ENCODE peak calls at places on chromosomes 1 and 21, in six cellular contexts. J, O, N, L, Z and S are unnamed samples.

GRCh38 chr1:184910596-184910995 is 63.7 kb downstream of the NIBAN1 start:
- DNase-seq in Z (no peak), N (no peak), L (peak; percentile 76), J (peak; percentile 5), O (no peak), S (peak; percentile 86)

GRCh38 chr1:35807614-35808375 is at the start of gene AGO4:
- DNase-seq in L (peak; percentile 36), O (peak; percentile 48), J (peak; percentile 54), N (peak; percentile 53), Z (no peak), S (peak; percentile 26)

GRCh38 chr21:39799178-39799577 is 54.2 kb downstream of the IGSF5 start:
- DNase-seq in N (no peak), O (no peak), Z (no peak), J (no peak), L (no peak), S (no peak)

GRCh38 chr1:197481101-197481500 is 213.0 kb downstream of the CRB1 start:
- DNase-seq in O (peak; percentile 7), N (no peak), Z (peak; percentile 15), J (peak; percentile 30), L (peak; percentile 14), S (peak; percentile 39)

GRCh38 chr1:209433649-209434031 is 149.9 kb upstream of the CAMK1G start:
- DNase-seq in L (no peak), O (no peak), J (no peak), N (no peak), Z (no peak), S (peak; percentile 26)

GRCh38 chr1:196309386-196309785 is 298.9 kb downstream of the KCNT2 start:
- DNase-seq in N (peak; percentile 7), L (peak; percentile 74), O (peak; percentile 37), Z (peak; percentile 9), J (peak; percentile 34), S (peak; percentile 43)

GRCh38 chr1:87572891-87573290 is 244.2 kb downstream of the LMO4 start:
- DNase-seq in O (no peak), N (no peak), Z (no peak), L (no peak), J (no peak), S (no peak)

GRCh38 chr1:30637183-30637969 is 86.0 kb downstream of the MATN1 start:
- DNase-seq in Z (no peak), O (no peak), N (no peak), J (no peak), L (no peak), S (no peak)

GRCh38 chr1:217076902-217077301 is 353.7 kb upstream of the ESRRG start:
- DNase-seq in J (no peak), Z (no peak), O (no peak), N (peak; percentile 9), L (peak; percentile 60), S (peak; percentile 75)